ENCODE peak calls at places on chromosomes 6 and 20, in six cellular contexts. V, C, J, U, G and D are unnamed samples.
A peak's percentile ranks its signal among the peaks of the same experiment; 100 is the strongest.

GRCh38 chr6:129498950-129499870 is 210.8 kb downstream of the ARHGAP18 start:
- DNase-seq in V (no peak), C (no peak), J (no peak), U (no peak), G (peak; percentile 33), D (no peak)

GRCh38 chr20:24531626-24532419 is 62.4 kb downstream of the SYNDIG1 start:
- DNase-seq in V (no peak), C (no peak), J (no peak), U (no peak), G (no peak), D (no peak)

GRCh38 chr20:37914672-37915433 is 11.9 kb downstream of the VSTM2L start:
- DNase-seq in V (no peak), C (no peak), J (no peak), U (no peak), G (no peak), D (no peak)

GRCh38 chr6:21965029-21965428 is 331.8 kb downstream of the PRL start:
- DNase-seq in V (no peak), C (no peak), J (no peak), U (no peak), G (no peak), D (no peak)

GRCh38 chr6:126831461-126831860 is 287.0 kb upstream of the RSPO3 start:
- DNase-seq in V (no peak), C (no peak), J (no peak), U (no peak), G (no peak), D (no peak)

GRCh38 chr6:12577124-12577845 is 139.3 kb upstream of the PHACTR1 start:
- DNase-seq in V (no peak), C (no peak), J (no peak), U (no peak), G (no peak), D (no peak)

GRCh38 chr6:122049341-122049740 is 350.1 kb upstream of the HSF2 start:
- DNase-seq in V (peak; percentile 21), C (no peak), J (no peak), U (no peak), G (no peak), D (no peak)

GRCh38 chr6:3624268-3625136 is 127.0 kb downstream of the PXDC1 start:
- DNase-seq in V (no peak), C (no peak), J (no peak), U (no peak), G (no peak), D (no peak)

GRCh38 chr20:46894579-46894958 is at the start of gene EYA2:
- DNase-seq in V (peak; percentile 15), C (no peak), J (no peak), U (no peak), G (no peak), D (no peak)

GRCh38 chr20:50804453-50805348 is 9.8 kb downstream of the BCAS4 start:
- DNase-seq in V (no peak), C (no peak), J (no peak), U (no peak), G (no peak), D (no peak)

GRCh38 chr6:13524801-13525508 is 37.6 kb upstream of the GFOD1 start:
- DNase-seq in V (no peak), C (no peak), J (no peak), U (no peak), G (no peak), D (no peak)

GRCh38 chr6:22231616-22232015 is 65.2 kb downstream of the PRL start:
- DNase-seq in V (no peak), C (no peak), J (no peak), U (no peak), G (no peak), D (no peak)

GRCh38 chr6:157229733-157230132 is 93.6 kb downstream of the TMEM242 start:
- DNase-seq in V (no peak), C (peak; percentile 63), J (no peak), U (no peak), G (no peak), D (peak; percentile 48)

GRCh38 chr6:170452767-170453545 is 100.2 kb downstream of the PSMB1 start:
- DNase-seq in V (no peak), C (peak; percentile 21), J (no peak), U (no peak), G (no peak), D (no peak)

GRCh38 chr6:135179920-135180457 is 1.1 kb upstream of the MYB start:
- DNase-seq in V (no peak), C (no peak), J (no peak), U (no peak), G (no peak), D (no peak)

GRCh38 chr6:34005845-34006644 is 139.8 kb downstream of the GRM4 start:
- DNase-seq in V (no peak), C (peak; percentile 11), J (no peak), U (no peak), G (no peak), D (no peak)

GRCh38 chr6:56432194-56432593 is 184.8 kb upstream of the COL21A1 start:
- DNase-seq in V (no peak), C (no peak), J (no peak), U (no peak), G (no peak), D (no peak)

GRCh38 chr20:4896971-4897497 is 104.3 kb downstream of the SLC23A2 start:
- DNase-seq in V (no peak), C (no peak), J (no peak), U (no peak), G (no peak), D (peak; percentile 56)

GRCh38 chr6:5433324-5433723 is 172.0 kb downstream of the FARS2 start:
- DNase-seq in V (no peak), C (no peak), J (no peak), U (no peak), G (no peak), D (no peak)

GRCh38 chr6:14086701-14087100 is 30.9 kb upstream of the CD83 start:
- DNase-seq in V (no peak), C (no peak), J (no peak), U (no peak), G (no peak), D (no peak)

GRCh38 chr6:132661906-132662305 is 2.9 kb upstream of the TAAR1 start:
- DNase-seq in V (no peak), C (no peak), J (no peak), U (no peak), G (no peak), D (no peak)

GRCh38 chr6:81241717-81242116 is 510.8 kb downstream of the TENT5A start:
- DNase-seq in V (no peak), C (no peak), J (no peak), U (no peak), G (no peak), D (no peak)

GRCh38 chr20:32337937-32338661 is 20.0 kb upstream of the ASXL1 start:
- DNase-seq in V (no peak), C (no peak), J (no peak), U (no peak), G (no peak), D (no peak)

GRCh38 chr6:47146426-47147174 is 104.5 kb upstream of the ADGRF1 start:
- DNase-seq in V (no peak), C (no peak), J (no peak), U (no peak), G (no peak), D (no peak)

GRCh38 chr20:35115606-35116005 is 23.0 kb upstream of the TRPC4AP start:
- DNase-seq in V (no peak), C (no peak), J (no peak), U (no peak), G (no peak), D (no peak)

GRCh38 chr20:35117629-35118028 is 25.0 kb upstream of the TRPC4AP start:
- DNase-seq in V (no peak), C (no peak), J (no peak), U (no peak), G (no peak), D (no peak)

GRCh38 chr20:35120012-35120701 is 27.0 kb downstream of the EDEM2 start:
- DNase-seq in V (no peak), C (no peak), J (no peak), U (no peak), G (peak; percentile 47), D (peak; percentile 72)

GRCh38 chr20:35117148-35117547 is 24.5 kb upstream of the TRPC4AP start:
- DNase-seq in V (no peak), C (no peak), J (no peak), U (no peak), G (no peak), D (no peak)

DNA sequence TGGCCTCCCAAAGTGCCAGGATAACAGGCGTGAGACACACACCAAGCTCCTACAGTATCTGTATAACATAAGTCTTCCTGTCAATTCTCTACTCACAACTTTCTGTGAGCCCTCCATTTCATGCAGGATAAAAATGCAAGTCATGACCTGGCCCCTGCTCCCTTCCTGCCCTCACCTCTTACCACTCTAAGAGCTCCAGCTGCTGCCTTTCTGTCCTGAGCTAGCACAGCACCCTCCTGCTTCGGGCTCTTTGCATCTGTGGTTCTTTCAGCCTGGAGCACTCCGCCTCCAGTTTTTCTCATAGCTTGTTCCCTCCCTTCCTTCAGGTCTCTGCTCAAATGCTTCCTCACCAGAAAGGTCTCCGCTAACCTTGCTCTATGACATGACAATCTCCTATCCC is 23.7 kb upstream of the TRPC4AP start:
- DNase-seq in V (no peak), C (no peak), J (no peak), U (no peak), G (no peak), D (no peak)
- H3K36me3 ChIP-seq in V (peaks cover 63% of the 10 kb centered on the region), C (peaks cover 4% of the 10 kb centered on the region), J (peaks cover 4% of the 10 kb centered on the region), U (peaks cover 56% of the 10 kb centered on the region), G (peaks cover 30% of the 10 kb centered on the region), D (peaks cover 45% of the 10 kb centered on the region)

GRCh38 chr20:62160253-62160652 is 16.7 kb downstream of the SS18L1 start:
- DNase-seq in V (no peak), C (no peak), J (no peak), U (no peak), G (no peak), D (no peak)
- H3K36me3 ChIP-seq in V (peaks cover 53% of the 10 kb centered on the region), C (no peaks in the 10 kb centered on the region), J (peaks cover 4% of the 10 kb centered on the region), U (peaks cover 27% of the 10 kb centered on the region), G (peaks cover 27% of the 10 kb centered on the region), D (peaks cover 43% of the 10 kb centered on the region)

DNA sequence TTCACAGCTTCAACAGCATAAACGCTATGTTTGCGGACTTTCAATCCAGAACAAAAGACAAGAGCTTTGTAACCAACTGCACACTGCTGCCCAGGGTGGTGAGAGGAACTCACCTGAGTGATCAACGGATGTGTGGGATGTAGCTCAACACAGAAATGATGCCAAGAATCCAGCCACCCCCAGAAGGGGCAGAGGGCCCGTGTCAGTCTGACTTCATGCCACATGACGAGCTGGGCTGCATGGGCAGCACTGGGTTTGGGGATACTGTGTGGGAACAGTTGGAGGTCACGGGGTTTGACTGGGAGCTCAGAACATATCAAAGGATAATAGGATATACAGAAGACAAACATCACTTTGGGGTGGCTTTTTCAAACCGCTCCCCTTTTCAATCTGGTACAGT is 79.4 kb upstream of the TRAF3IP2 start:
- DNase-seq in V (no peak), C (no peak), J (no peak), U (no peak), G (no peak), D (no peak)
- H3K36me3 ChIP-seq in V (peaks cover 24% of the 10 kb centered on the region), C (no peaks in the 10 kb centered on the region), J (no peaks in the 10 kb centered on the region), U (peaks cover 60% of the 10 kb centered on the region), G (no peaks in the 10 kb centered on the region), D (peaks cover 5% of the 10 kb centered on the region)

DNA sequence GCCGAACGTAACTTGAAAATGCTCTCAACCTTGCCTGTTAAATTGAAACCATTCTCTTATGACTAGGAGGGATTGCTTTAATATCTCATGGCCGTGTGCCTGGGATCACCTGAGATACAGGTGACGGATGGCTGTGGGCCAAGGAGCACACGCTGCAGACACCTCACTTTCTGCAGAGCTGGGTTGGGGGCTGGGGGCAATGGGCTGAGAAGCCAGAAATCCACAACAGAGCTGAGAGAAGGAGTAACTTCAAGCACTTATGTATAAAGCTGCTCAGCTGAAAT is 170.9 kb downstream of the DTNBP1 start:
- DNase-seq in V (no peak), C (no peak), J (no peak), U (no peak), G (no peak), D (no peak)
- H3K36me3 ChIP-seq in V (peaks cover 31% of the 10 kb centered on the region), C (no peaks in the 10 kb centered on the region), J (no peaks in the 10 kb centered on the region), U (peaks cover 30% of the 10 kb centered on the region), G (peaks cover 25% of the 10 kb centered on the region), D (peaks cover 26% of the 10 kb centered on the region)